ENCODE peak calls at places on chromosome X, in eight cellular contexts. P is fibroblast of mammary gland; E is Calu3; R is NCI-H2081; H is germinal center; T is AG08396; Y is activated T-helper 1 cell treated with anti-CD3 and anti-CD28 coated beads, Interleukin-2, amount 50 U/mL, for 16 hours; G is AG10803. A is an unnamed sample.

GRCh38 chrX:81202413-81202794 is 502 bp downstream of the SH3BGRL start:
- DNase-seq in P (peak), E (no peak), R (no peak), H (peak), T (no peak), Y (no peak), G (no peak), A (no peak)

GRCh38 chrX:129359269-129359668 is 164.0 kb downstream of the SMARCA1 start:
- DNase-seq in P (peak), E (no peak), R (peak), H (no peak), T (no peak), Y (no peak), G (peak), A (no peak)

GRCh38 chrX:29992083-29992482 is 223.3 kb upstream of the MAGEB2 start:
- DNase-seq in P (no peak), E (no peak), R (no peak), H (no peak), T (no peak), Y (no peak), G (no peak), A (no peak)

GRCh38 chrX:44884944-44885343 is 12.0 kb downstream of the KDM6A start:
- DNase-seq in P (no peak), E (no peak), R (no peak), H (no peak), T (no peak), Y (no peak), G (no peak), A (no peak)

GRCh38 chrX:48956728-48957414 is 536 bp downstream of the OTUD5 start:
- DNase-seq in P (no peak), E (peak), R (no peak), H (no peak), T (no peak), Y (peak), G (no peak), A (peak)

GRCh38 chrX:74104356-74105065 is 199.5 kb upstream of the ZCCHC13 start:
- DNase-seq in P (no peak), E (no peak), R (no peak), H (no peak), T (no peak), Y (no peak), G (peak), A (no peak)

GRCh38 chrX:13669246-13669689 is 16.3 kb downstream of the TCEANC start:
- DNase-seq in P (peak), E (peak), R (no peak), H (no peak), T (peak), Y (peak), G (peak), A (no peak)

GRCh38 chrX:70762285-70762684 is 146.2 kb downstream of the TEX11 start:
- DNase-seq in P (no peak), E (peak), R (no peak), H (no peak), T (no peak), Y (no peak), G (no peak), A (no peak)

GRCh38 chrX:149495573-149496071 is 9.5 kb downstream of the IDS start:
- DNase-seq in P (peak), E (peak), R (no peak), H (no peak), T (peak), Y (no peak), G (peak), A (no peak)

GRCh38 chrX:31333181-31333831 is 261.5 kb upstream of the FTHL17 start:
- DNase-seq in P (peak), E (no peak), R (no peak), H (no peak), T (peak), Y (no peak), G (peak), A (no peak)

GRCh38 chrX:78327370-78328048 is at the start of gene CYSLTR1:
- DNase-seq in P (no peak), E (no peak), R (no peak), H (no peak), T (no peak), Y (no peak), G (no peak), A (no peak)

GRCh38 chrX:31524182-31524581 is 452.3 kb upstream of the FTHL17 start:
- DNase-seq in P (no peak), E (no peak), R (no peak), H (no peak), T (no peak), Y (no peak), G (no peak), A (no peak)

GRCh38 chrX:48998391-48998790 is 3.7 kb downstream of the GRIPAP1 start:
- DNase-seq in P (no peak), E (no peak), R (no peak), H (no peak), T (no peak), Y (no peak), G (no peak), A (no peak)

GRCh38 chrX:134406230-134406794 is 53.7 kb upstream of the HPRT1 start:
- DNase-seq in P (no peak), E (no peak), R (no peak), H (no peak), T (no peak), Y (no peak), G (no peak), A (no peak)

GRCh38 chrX:100512471-100512870 is 72.3 kb upstream of the TNMD start:
- DNase-seq in P (peak), E (no peak), R (peak), H (peak), T (peak), Y (no peak), G (peak), A (no peak)

GRCh38 chrX:44897539-44897938 is 24.6 kb downstream of the KDM6A start:
- DNase-seq in P (no peak), E (no peak), R (no peak), H (no peak), T (no peak), Y (no peak), G (no peak), A (no peak)